ENCODE peak calls at places on chromosomes 4 and X, in four cellular contexts. X is posterior vena cava, L is GM18507, S is AG10803. A is an unnamed sample.

GRCh38 chr4:150283689-150284088 is 205.4 kb downstream of the DCLK2 start:
- DNase-seq in X (no peak), S (peak), L (no peak), A (no peak)

GRCh38 chr4:71004281-71004851 is 10.9 kb downstream of the DCK start:
- DNase-seq in X (no peak), S (no peak), L (no peak), A (no peak)

GRCh38 chr4:99808260-99808857 is 8.3 kb upstream of the DAPP1 start:
- DNase-seq in S (peak), L (peak), X (no peak), A (peak)

GRCh38 chr4:12966741-12967140 is 517.4 kb downstream of the RAB28 start:
- DNase-seq in S (no peak), X (no peak), L (no peak), A (no peak)

GRCh38 chr4:18234108-18234507 is 212.6 kb upstream of the LCORL start:
- DNase-seq in S (no peak), X (no peak), L (no peak), A (no peak)

GRCh38 chr4:22457348-22457747 is 58.5 kb downstream of the ADGRA3 start:
- DNase-seq in X (no peak), S (no peak), L (no peak), A (no peak)

GRCh38 chr4:93396274-93396673 is 432.3 kb upstream of the ATOH1 start:
- DNase-seq in S (peak), L (no peak), X (no peak), A (no peak)

GRCh38 chrX:67585401-67585800 is 41.6 kb downstream of the AR start:
- DNase-seq in S (no peak), L (no peak), X (no peak), A (no peak)

GRCh38 chr4:185512516-185512915 is 22.8 kb downstream of the PDLIM3 start:
- DNase-seq in S (peak), X (no peak), L (no peak), A (no peak)

GRCh38 chr4:167218022-167218608 is 16.2 kb downstream of the SPOCK3 start:
- DNase-seq in L (no peak), S (no peak), X (no peak), A (no peak)

GRCh38 chr4:53346920-53347852 is 18.7 kb downstream of the SCFD2 start:
- DNase-seq in X (no peak), L (no peak), S (peak), A (no peak)

GRCh38 chr4:82900016-82900334 is 560 bp upstream of the THAP9 start:
- DNase-seq in L (no peak), S (no peak), X (no peak), A (no peak)

GRCh38 chr4:38678078-38678477 is 14.1 kb downstream of the KLF3 start:
- DNase-seq in X (no peak), L (no peak), S (peak), A (no peak)

GRCh38 chr4:26372525-26373172 is 51.8 kb downstream of the RBPJ start:
- DNase-seq in X (no peak), L (peak), S (peak), A (no peak)

GRCh38 chr4:119706804-119707203 is 78.2 kb upstream of the PDE5A start:
- DNase-seq in X (no peak), L (no peak), S (no peak), A (no peak)

GRCh38 chr4:112517067-112517588 is 1.1 kb upstream of the NEUROG2 start:
- DNase-seq in L (no peak), S (no peak), X (no peak), A (no peak)

GRCh38 chr4:108018038-108018883 is 28.6 kb downstream of the HADH start:
- DNase-seq in X (peak), S (peak), L (peak), A (peak)

GRCh38 chr4:182338731-182339130 is 95.5 kb downstream of the TENM3 start:
- DNase-seq in X (no peak), L (no peak), S (peak), A (no peak)

GRCh38 chr4:38667005-38667771 is 3.2 kb downstream of the KLF3 start:
- DNase-seq in X (peak), S (peak), L (no peak), A (no peak)

GRCh38 chr4:163111588-163111987 is 55.1 kb downstream of the NAF1 start:
- DNase-seq in L (no peak), X (no peak), S (no peak), A (no peak)

GRCh38 chrX:136260801-136261200 is 9.6 kb upstream of the MAP7D3 start:
- DNase-seq in L (no peak), X (no peak), S (peak), A (no peak)

GRCh38 chr4:105709081-105709450 is 482 bp downstream of the GSTCD start:
- DNase-seq in X (no peak), L (no peak), S (no peak), A (no peak)

A was measured in GM12891.